ENCODE peak calls at places on chromosomes 16 and 17, in six cellular contexts. M is neural progenitor cell, E is H9, R is B cell, A is Panc1, O is adrenal gland. Q is an unnamed sample.

GRCh38 chr16:10126686-10127085 is 55.5 kb downstream of the GRIN2A start:
- DNase-seq in R (no peak), E (no peak), O (no peak), M (no peak), A (no peak), Q (no peak)

GRCh38 chr17:35932576-35932975 is 2.0 kb upstream of the RDM1 start:
- DNase-seq in O (peak), E (no peak), M (no peak), R (no peak), A (no peak), Q (no peak)

GRCh38 chr16:89408315-89408714 is 82.0 kb downstream of the ANKRD11 start:
- DNase-seq in R (no peak), M (no peak), A (no peak), O (peak), E (no peak), Q (no peak)

GRCh38 chr17:29368926-29369325 is 21.2 kb upstream of the TAOK1 start:
- DNase-seq in A (no peak), M (peak), O (no peak), R (no peak), E (peak), Q (no peak)

GRCh38 chr16:65418435-65418834 is 296.6 kb upstream of the CDH11 start:
- DNase-seq in M (no peak), R (no peak), E (no peak), A (no peak), O (no peak), Q (no peak)

GRCh38 chr16:47904691-47905090 is 251.1 kb downstream of the ABCC12 start:
- DNase-seq in O (no peak), R (no peak), M (no peak), E (no peak), A (no peak), Q (no peak)

GRCh38 chr17:61048398-61049106 is 351.1 kb upstream of the TBX2 start:
- DNase-seq in M (no peak), E (no peak), O (no peak), R (no peak), A (no peak), Q (no peak)

GRCh38 chr16:22318690-22319358 is 21.6 kb downstream of the POLR3E start:
- DNase-seq in M (peak), E (peak), R (peak), A (no peak), O (no peak), Q (no peak)

GRCh38 chr16:31082368-31083045 is 6.2 kb downstream of the PRSS53 start:
- DNase-seq in E (peak), R (no peak), M (no peak), O (no peak), A (no peak), Q (no peak)

GRCh38 chr16:19294156-19294649 is 8.7 kb downstream of the CLEC19A start:
- DNase-seq in E (no peak), R (peak), M (no peak), O (peak), A (no peak), Q (peak)

GRCh38 chr17:40062347-40063033 is at the start of gene THRA:
- DNase-seq in A (no peak), R (peak), M (peak), O (peak), E (peak), Q (no peak)

GRCh38 chr17:62995377-62995885 is 29.4 kb downstream of the TANC2 start:
- DNase-seq in O (peak), R (no peak), E (no peak), A (no peak), M (peak), Q (no peak)

GRCh38 chr17:59378621-59379194 is 47.3 kb downstream of the YPEL2 start:
- DNase-seq in M (no peak), R (no peak), O (no peak), A (no peak), E (no peak), Q (no peak)

GRCh38 chr16:50152807-50153647 is at the start of gene TENT4B:
- DNase-seq in O (peak), A (no peak), E (peak), R (peak), M (peak), Q (peak)

GRCh38 chr16:20441221-20441620 is 10.1 kb upstream of the ACSM2A start:
- DNase-seq in A (no peak), O (no peak), E (no peak), R (no peak), M (no peak), Q (no peak)

GRCh38 chr16:87145181-87146176 is 171.7 kb downstream of the C16orf95 start:
- DNase-seq in R (no peak), A (no peak), E (no peak), M (no peak), O (no peak), Q (no peak)

GRCh38 chr17:33750943-33751701 is 458.0 kb upstream of the ASIC2 start:
- DNase-seq in O (peak), E (peak), A (peak), M (peak), R (peak), Q (peak)

GRCh38 chr17:78979780-78980623 is at the start of gene LGALS3BP:
- DNase-seq in M (peak), R (no peak), A (no peak), O (peak), E (peak), Q (no peak)

GRCh38 chr16:56332464-56333079 is 92.8 kb downstream of the AMFR start:
- DNase-seq in O (peak), M (peak), A (peak), E (peak), R (no peak), Q (no peak)

GRCh38 chr17:79789943-79790804 is 6.7 kb downstream of the CBX8 start:
- DNase-seq in M (peak), O (peak), E (peak), A (no peak), R (no peak), Q (no peak)

GRCh38 chr17:18185832-18186231 is 2.2 kb downstream of the ALKBH5 start:
- DNase-seq in A (no peak), R (no peak), E (no peak), O (no peak), M (no peak), Q (no peak)

GRCh38 chr16:57024894-57025680 is 35.7 kb downstream of the NLRC5 start:
- DNase-seq in R (no peak), M (no peak), O (no peak), E (no peak), A (no peak), Q (no peak)

GRCh38 chr17:80182845-80183223 is 13.0 kb downstream of the CARD14 start:
- DNase-seq in O (no peak), E (no peak), R (no peak), A (no peak), M (no peak), Q (no peak)

GRCh38 chr16:77223184-77223583 is 24.0 kb downstream of the SYCE1L start:
- DNase-seq in A (no peak), O (no peak), E (peak), R (no peak), M (peak), Q (no peak)

GRCh38 chr17:81328489-81328888 is 33.4 kb upstream of the SLC38A10 start:
- DNase-seq in E (no peak), O (no peak), M (no peak), A (no peak), R (no peak), Q (no peak)

GRCh38 chr16:50309527-50310307 is 43.4 kb downstream of the ADCY7 start:
- DNase-seq in A (no peak), R (no peak), E (no peak), M (no peak), O (no peak), Q (no peak)

GRCh38 chr17:18948476-18949006 is 3.4 kb upstream of the SLC5A10 start:
- DNase-seq in R (no peak), O (no peak), A (no peak), E (no peak), M (no peak), Q (no peak)

GRCh38 chr16:4859900-4860255 is 12.6 kb downstream of the UBN1 start:
- DNase-seq in E (no peak), M (no peak), A (no peak), O (peak), R (no peak), Q (no peak)

GRCh38 chr17:73902416-73903181 is 258.4 kb upstream of the SDK2 start:
- DNase-seq in O (no peak), E (peak), R (no peak), M (peak), A (no peak), Q (no peak)

GRCh38 chr17:31824771-31825360 is 34.2 kb downstream of the COPRS start:
- DNase-seq in M (no peak), A (no peak), E (no peak), R (no peak), O (no peak), Q (no peak)

GRCh38 chr17:47729486-47729885 is 3.5 kb upstream of the TBX21 start:
- DNase-seq in A (no peak), O (no peak), E (peak), R (no peak), M (no peak), Q (no peak)

GRCh38 chr17:82823004-82823403 is 16.8 kb downstream of the ZNF750 start:
- DNase-seq in E (peak), O (no peak), M (peak), A (no peak), R (no peak), Q (no peak)
- TF ChIP-seq CTCF in E (peak), O (no peak), M (peak), A (no peak), R (peak), Q (peak)

DNA sequence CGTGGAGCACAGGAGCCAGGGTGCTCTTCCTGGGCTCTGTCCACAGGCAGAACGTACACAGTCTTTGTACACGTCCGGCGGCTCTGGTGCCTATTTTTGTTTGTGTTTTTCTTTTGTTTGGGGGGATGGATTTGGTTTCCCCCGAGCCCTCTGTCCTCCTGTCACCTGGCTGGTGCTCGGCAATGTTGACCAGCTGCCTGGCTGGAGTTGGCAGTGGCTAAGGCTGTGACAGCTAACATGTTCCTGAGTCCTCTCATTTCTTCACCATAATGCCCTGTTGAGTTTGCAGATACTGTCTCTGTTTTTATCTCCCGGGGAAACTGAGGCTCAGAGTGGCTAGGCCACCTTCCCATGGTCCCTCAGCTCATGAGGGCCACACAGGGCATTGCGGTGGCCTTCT is 25.7 kb downstream of the MAPT start:
- DNase-seq in A (no peak), M (no peak), R (no peak), E (no peak), O (no peak), Q (no peak)
- TF ChIP-seq CTCF in A (no peak), M (no peak), R (no peak), E (no peak), O (no peak), Q (no peak)

GRCh38 chr17:3969963-3970362 is 5.7 kb upstream of the ATP2A3 start:
- DNase-seq in O (no peak), E (no peak), A (no peak), M (no peak), R (no peak), Q (no peak)
- TF ChIP-seq CTCF in O (no peak), E (no peak), A (no peak), M (no peak), R (no peak), Q (no peak)

DNA sequence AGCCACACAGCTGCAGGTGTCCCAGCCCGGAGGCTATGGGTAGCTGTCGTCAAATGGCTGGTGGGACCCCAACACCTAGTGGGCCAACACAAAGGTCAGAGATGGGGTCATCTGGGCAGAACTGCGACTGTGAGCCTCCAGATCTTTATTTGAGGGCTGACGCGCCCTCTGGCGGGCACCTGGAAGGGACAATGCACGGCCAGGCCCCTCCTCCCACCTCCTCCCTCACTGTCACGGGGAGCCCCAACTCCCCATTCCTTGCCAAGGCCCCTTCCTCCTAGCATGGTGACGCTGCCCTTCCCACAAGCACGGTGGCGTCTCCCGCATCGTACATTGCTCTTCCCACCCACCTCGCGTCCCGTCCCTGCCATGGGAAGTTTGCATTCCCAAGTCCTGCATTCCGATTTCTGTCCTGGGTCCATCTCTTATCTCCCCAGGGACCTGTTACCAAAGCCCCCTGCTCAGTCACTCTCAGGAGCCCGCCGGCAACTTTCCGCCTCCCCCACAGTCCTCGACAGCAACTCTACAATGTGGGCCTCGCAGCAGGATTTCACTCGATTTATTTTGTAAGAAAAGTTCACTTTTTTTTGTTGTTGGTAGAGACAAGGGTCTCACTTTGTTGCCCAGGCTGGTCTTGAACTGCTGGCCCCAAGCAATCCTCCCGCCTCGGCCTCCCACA is 1.0 kb downstream of the TLE7 start:
- DNase-seq in M (peak), A (no peak), E (peak), O (no peak), R (no peak), Q (no peak)
- TF ChIP-seq CTCF in M (peak), A (peak), E (peak), O (no peak), R (no peak), Q (no peak)

DNA sequence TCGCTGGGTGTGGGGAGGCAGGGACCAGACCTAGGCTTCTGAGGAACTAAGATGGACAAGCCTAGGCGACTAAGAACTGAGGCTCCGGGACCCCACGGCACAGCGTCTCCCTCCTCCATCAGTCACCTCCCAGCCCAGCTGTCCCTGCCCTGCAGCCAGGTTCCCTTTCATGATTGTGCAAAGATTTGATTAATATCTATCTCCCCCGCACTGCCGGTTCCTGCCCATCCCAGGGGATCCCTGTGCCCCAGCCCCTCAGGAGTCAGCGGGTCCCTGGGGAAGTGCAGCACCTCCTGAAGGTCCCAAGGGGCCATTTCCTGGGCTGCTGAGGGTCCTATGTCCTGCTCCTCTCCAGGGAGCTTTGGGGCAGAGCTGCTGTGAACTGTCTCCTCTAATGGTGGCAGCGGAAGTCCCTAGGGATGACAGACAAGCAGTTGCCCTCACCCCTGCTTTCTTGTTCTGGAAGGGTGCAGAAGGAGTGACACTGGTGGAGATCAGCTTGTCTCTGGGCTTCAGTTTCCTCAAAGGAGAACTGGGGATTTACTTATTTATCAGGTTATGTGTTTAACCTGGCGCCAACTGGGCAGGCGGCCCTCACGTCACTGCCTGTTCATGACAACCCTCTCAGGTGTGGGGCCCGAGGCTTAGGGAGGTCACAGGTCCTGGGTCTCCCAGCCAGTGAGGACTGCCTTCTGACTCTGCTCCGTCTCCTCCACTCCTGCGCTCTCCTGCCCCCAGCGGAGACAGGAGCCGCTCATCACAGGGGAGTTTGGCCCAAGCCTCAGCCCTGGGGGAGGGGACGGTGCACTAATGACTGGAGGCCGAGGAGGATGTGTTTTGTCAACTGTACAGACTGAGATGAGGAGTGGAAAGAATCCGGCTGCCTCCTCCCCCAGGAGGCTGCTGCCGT is 1.9 kb upstream of the C16orf74 start:
- DNase-seq in M (peak), R (peak), E (peak), O (no peak), A (no peak), Q (no peak)
- TF ChIP-seq CTCF in M (peak), R (no peak), E (peak), O (no peak), A (no peak), Q (no peak)

DNA sequence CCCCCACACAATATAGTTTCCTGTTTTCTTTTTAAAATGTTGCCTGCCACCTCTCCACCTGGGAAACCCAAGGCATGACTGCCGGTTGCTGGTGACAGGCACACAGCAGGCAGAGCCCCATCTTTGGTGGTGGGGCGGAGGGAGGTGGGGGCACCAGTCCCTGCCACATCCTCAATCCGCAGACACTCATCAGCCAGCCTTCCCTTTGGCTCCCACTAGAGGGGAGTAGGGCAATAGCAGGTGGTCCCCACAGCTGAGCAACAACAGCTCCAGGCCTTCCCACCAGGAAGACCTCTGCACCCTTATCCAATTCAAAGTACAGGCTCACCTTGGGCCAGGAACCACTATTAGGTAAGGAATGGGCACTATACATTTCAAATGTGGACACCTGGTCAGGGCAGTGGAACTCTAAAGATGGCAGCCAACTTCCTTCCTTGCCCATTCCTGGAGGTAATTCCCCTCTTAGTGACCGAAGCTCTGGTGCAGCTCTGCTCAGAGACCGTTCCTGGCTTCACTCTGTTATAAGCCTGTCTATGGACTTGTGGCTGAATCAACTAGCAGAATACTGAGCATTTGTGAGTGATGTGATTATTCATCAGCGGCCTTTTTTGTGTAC is 13.9 kb downstream of the RECQL5 start:
- DNase-seq in O (no peak), R (no peak), M (peak), E (peak), A (no peak), Q (no peak)
- TF ChIP-seq CTCF in O (peak), R (peak), M (peak), E (peak), A (peak), Q (peak)

GRCh38 chr17:75996665-75997590 is 3.7 kb upstream of the CDK3 start:
- DNase-seq in M (no peak), A (no peak), R (no peak), E (no peak), O (no peak), Q (peak)
- TF ChIP-seq CTCF in M (no peak), A (no peak), R (no peak), E (no peak), O (no peak), Q (no peak)

DNA sequence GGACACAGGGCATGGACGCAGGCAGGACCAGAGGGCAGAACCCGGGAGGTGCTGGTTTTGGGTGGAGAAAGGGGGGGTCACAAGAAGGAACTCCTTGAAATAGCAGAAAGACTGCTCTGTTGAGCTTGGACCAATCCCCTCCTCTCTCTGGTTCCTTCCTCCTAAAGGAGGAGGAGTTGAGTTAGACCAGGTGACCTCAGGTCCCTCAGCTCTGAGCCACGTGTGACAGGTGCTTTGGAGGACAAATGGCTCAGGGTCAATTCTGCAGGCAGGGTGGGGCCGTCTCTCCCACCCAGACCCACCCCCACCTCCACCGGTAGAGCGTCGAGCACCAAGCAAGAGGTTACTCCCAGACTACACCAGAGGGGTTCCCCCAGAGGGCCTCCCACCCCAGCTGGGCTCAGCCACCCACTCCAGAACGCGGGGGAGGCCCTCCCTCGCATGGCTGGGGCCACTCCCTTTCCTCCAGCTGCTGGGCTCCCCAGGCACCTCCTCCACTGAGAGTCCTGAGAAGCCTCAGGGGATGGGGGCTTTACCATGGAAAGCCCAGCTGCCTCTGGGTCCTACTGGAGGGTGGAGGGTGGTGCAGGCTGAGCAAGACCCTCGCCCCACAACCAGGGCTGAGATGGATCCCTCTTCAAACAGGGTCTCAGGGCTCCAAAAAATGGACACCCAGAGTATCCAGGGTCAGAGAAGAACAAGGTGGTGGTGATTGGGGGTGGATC is 7.7 kb downstream of the MYO1C start:
- DNase-seq in A (no peak), E (peak), M (peak), R (peak), O (no peak), Q (no peak)
- TF ChIP-seq CTCF in A (no peak), E (peak), M (peak), R (peak), O (peak), Q (no peak)

GRCh38 chr17:76075364-76076099 is 951 bp downstream of the GALR2 start:
- DNase-seq in M (peak), A (no peak), E (peak), O (no peak), R (no peak), Q (no peak)
- TF ChIP-seq CTCF in M (peak), A (no peak), E (peak), O (no peak), R (no peak), Q (no peak)